ENCODE peak calls at places on chromosome 22, in eight cellular contexts. C is iPS-NIHi11; A is stimulated activated CD8-positive, alpha-beta memory T cell treated with anti-CD3 and anti-CD28 coated beads, Interleukin-2, amount 100 ng/mL, for 1 hour; J is A172; X is testis; E is Peyer's patch; L is NAMALWA; D is BJ. M is an unnamed sample.

GRCh38 chr22:50012201-50013181 is at the start of gene IL17REL:
- DNase-seq in A (no peak), J (no peak), E (no peak), X (peak), C (peak), L (no peak), D (no peak), M (no peak)

GRCh38 chr22:27241430-27242110 is 560.0 kb downstream of the MN1 start:
- DNase-seq in E (no peak), D (no peak), J (no peak), A (no peak), X (peak), L (no peak), C (no peak), M (no peak)

GRCh38 chr22:42343136-42343484 is 72.7 kb upstream of the TCF20 start:
- DNase-seq in D (no peak), E (no peak), L (no peak), A (no peak), X (no peak), J (no peak), C (no peak), M (no peak)

GRCh38 chr22:23835773-23836144 is 3.0 kb downstream of the DERL3 start:
- DNase-seq in D (no peak), J (no peak), A (no peak), E (no peak), X (no peak), C (no peak), L (no peak), M (no peak)

GRCh38 chr22:47092896-47093311 is 330.5 kb downstream of the TBC1D22A start:
- DNase-seq in X (peak), A (no peak), D (no peak), C (no peak), E (no peak), J (peak), L (no peak), M (no peak)

GRCh38 chr22:40834628-40835027 is 15.5 kb upstream of the SLC25A17 start:
- DNase-seq in D (no peak), L (no peak), E (no peak), X (no peak), A (no peak), J (no peak), C (no peak), M (no peak)

GRCh38 chr22:45830531-45831245 is 146.3 kb downstream of the WNT7B start:
- DNase-seq in J (peak), E (no peak), L (peak), C (no peak), A (no peak), D (peak), X (no peak), M (no peak)

GRCh38 chr22:47113880-47114415 is 351.5 kb downstream of the TBC1D22A start:
- DNase-seq in E (no peak), L (no peak), J (no peak), X (no peak), D (no peak), C (no peak), A (no peak), M (no peak)

GRCh38 chr22:49587421-49587820 is 240.3 kb downstream of the BRD1 start:
- DNase-seq in A (no peak), D (no peak), L (no peak), E (no peak), X (no peak), J (no peak), C (no peak), M (no peak)

GRCh38 chr22:24471570-24471969 is 23.6 kb upstream of the UPB1 start:
- DNase-seq in D (no peak), J (no peak), E (no peak), C (no peak), L (no peak), X (peak), A (no peak), M (no peak)

GRCh38 chr22:20904008-20904979 is 12.9 kb upstream of the CRKL start:
- DNase-seq in C (no peak), A (no peak), X (no peak), D (peak), E (no peak), L (no peak), J (peak), M (no peak)

GRCh38 chr22:23036684-23037428 is 33.5 kb upstream of the GNAZ start:
- DNase-seq in E (no peak), J (peak), D (peak), X (no peak), L (peak), C (no peak), A (no peak), M (no peak)

GRCh38 chr22:37197451-37198289 is 9.6 kb upstream of the C1QTNF6 start:
- DNase-seq in D (no peak), E (no peak), L (no peak), J (peak), C (no peak), X (peak), A (no peak), M (no peak)

GRCh38 chr22:31977939-31978338 is 33.6 kb downstream of the YWHAH start:
- DNase-seq in D (no peak), A (no peak), J (no peak), C (no peak), E (no peak), L (no peak), X (no peak), M (no peak)

GRCh38 chr22:47138898-47139789 is 376.7 kb downstream of the TBC1D22A start:
- DNase-seq in D (no peak), A (no peak), E (no peak), L (no peak), X (peak), C (no peak), J (no peak), M (no peak)

GRCh38 chr22:26610072-26610958 is 7.5 kb downstream of the CRYBB1 start:
- DNase-seq in A (no peak), X (no peak), D (peak), E (peak), J (peak), C (no peak), L (peak), M (peak)

GRCh38 chr22:20937031-20937793 is 20.0 kb downstream of the CRKL start:
- DNase-seq in L (no peak), E (no peak), J (no peak), A (no peak), D (no peak), C (no peak), X (no peak), M (no peak)

GRCh38 chr22:30602049-30602448 is 4.9 kb upstream of the TCN2 start:
- DNase-seq in X (no peak), E (no peak), J (peak), C (no peak), L (peak), A (no peak), D (no peak), M (no peak)

GRCh38 chr22:41658869-41659268 is 29.8 kb downstream of the SNU13 start:
- DNase-seq in E (no peak), L (no peak), J (no peak), C (no peak), D (no peak), X (no peak), A (no peak), M (no peak)

GRCh38 chr22:21922370-21923162 is 30.1 kb downstream of the PPM1F start:
- DNase-seq in A (no peak), X (no peak), L (no peak), E (no peak), C (no peak), D (no peak), J (no peak), M (no peak)

GRCh38 chr22:30204742-30205111 is 41.8 kb downstream of the LIF start:
- DNase-seq in D (peak), E (no peak), J (no peak), C (no peak), X (peak), A (no peak), L (no peak), M (no peak)

GRCh38 chr22:19446603-19447387 is 716 bp downstream of the C22orf39 start:
- DNase-seq in L (peak), E (no peak), C (peak), J (no peak), D (no peak), A (no peak), X (peak), M (no peak)

GRCh38 chr22:46584081-46584903 is 35.9 kb upstream of the GRAMD4 start:
- DNase-seq in D (no peak), X (no peak), E (no peak), A (no peak), L (no peak), J (peak), C (peak), M (no peak)

GRCh38 chr22:25006354-25006753 is 53.8 kb downstream of the KIAA1671 start:
- DNase-seq in A (no peak), L (no peak), X (no peak), D (no peak), E (no peak), J (no peak), C (no peak), M (no peak)

GRCh38 chr22:17797721-17798559 is 23.7 kb upstream of the BID start:
- DNase-seq in X (no peak), C (no peak), J (no peak), E (peak), A (no peak), D (no peak), L (peak), M (peak)

GRCh38 chr22:30249049-30250038 is 2.8 kb upstream of the LIF start:
- DNase-seq in E (no peak), L (no peak), A (no peak), X (peak), J (no peak), C (no peak), D (no peak), M (no peak)

GRCh38 chr22:26828311-26828710 is 170.9 kb downstream of the MIAT start:
- DNase-seq in A (no peak), X (no peak), J (no peak), C (no peak), E (no peak), L (peak), D (no peak), M (no peak)

GRCh38 chr22:25745341-25746011 is 3.5 kb downstream of the MYO18B start:
- DNase-seq in D (peak), J (peak), L (no peak), C (no peak), A (no peak), X (no peak), E (no peak), M (no peak)

GRCh38 chr22:37165066-37165465 is 15.3 kb upstream of the IL2RB start:
- DNase-seq in E (no peak), J (no peak), D (no peak), X (no peak), L (no peak), C (no peak), A (no peak), M (no peak)